ENCODE peak calls at places on chromosome 10, in five cellular contexts. J, F, V, Q and W are unnamed samples.
A peak's percentile ranks its signal among the peaks of the same experiment; 100 is the strongest.

GRCh38 chr10:71263376-71263775 is 51.0 kb downstream of the UNC5B start:
- DNase-seq in J (no peak), Q (no peak), F (no peak), V (peak; percentile 44), W (no peak)

GRCh38 chr10:20492447-20492846 is 404.7 kb downstream of the NEBL start:
- DNase-seq in V (peak; percentile 5), Q (no peak), F (no peak), J (no peak), W (no peak)

GRCh38 chr10:32131388-32131787 is 75.2 kb upstream of the KIF5B start:
- DNase-seq in Q (no peak), J (no peak), V (no peak), F (no peak), W (no peak)

GRCh38 chr10:5888843-5889623 is 660 bp downstream of the ANKRD16 start:
- DNase-seq in F (peak; percentile 66), V (peak; percentile 35), J (peak; percentile 74), Q (peak; percentile 19), W (peak; percentile 31)

GRCh38 chr10:76190871-76191270 is 759.4 kb downstream of the LRMDA start:
- DNase-seq in J (no peak), F (no peak), V (no peak), Q (no peak), W (no peak)

GRCh38 chr10:120429395-120429794 is 27.6 kb upstream of the PLPP4 start:
- DNase-seq in F (no peak), J (no peak), V (no peak), Q (no peak), W (no peak)

GRCh38 chr10:43785252-43785651 is 136.6 kb upstream of the ZNF32 start:
- DNase-seq in Q (no peak), F (no peak), V (no peak), J (no peak), W (no peak)

GRCh38 chr10:81870472-81870871 is 4.5 kb upstream of the NRG3 start:
- DNase-seq in J (no peak), V (no peak), Q (no peak), F (no peak), W (no peak)

GRCh38 chr10:4780782-4781181 is 45.2 kb upstream of the AKR1E2 start:
- DNase-seq in Q (no peak), J (no peak), F (peak; percentile 47), V (peak; percentile 66), W (no peak)

GRCh38 chr10:3312403-3312802 is 139.8 kb upstream of the PITRM1 start:
- DNase-seq in Q (no peak), J (no peak), V (no peak), F (no peak), W (no peak)

GRCh38 chr10:84432891-84433290 is 104.5 kb downstream of the CCSER2 start:
- DNase-seq in V (no peak), Q (no peak), J (no peak), F (no peak), W (no peak)

GRCh38 chr10:116027355-116027754 is 245.7 kb downstream of the GFRA1 start:
- DNase-seq in F (no peak), V (no peak), Q (no peak), J (no peak), W (no peak)

GRCh38 chr10:124296121-124296812 is 122.5 kb downstream of the OAT start:
- DNase-seq in V (no peak), Q (no peak), F (peak; percentile 22), J (no peak), W (no peak)

GRCh38 chr10:50367732-50368131 is 116.4 kb upstream of the ASAH2 start:
- DNase-seq in F (peak; percentile 63), J (no peak), V (peak; percentile 46), Q (no peak), W (peak; percentile 28)

GRCh38 chr10:82826132-82826531 is 951.1 kb downstream of the NRG3 start:
- DNase-seq in V (peak; percentile 58), J (no peak), F (peak; percentile 88), Q (no peak), W (no peak)

GRCh38 chr10:34178756-34179155 is 636.3 kb downstream of the PARD3 start:
- DNase-seq in F (no peak), Q (no peak), J (no peak), V (peak; percentile 8), W (no peak)

GRCh38 chr10:6838118-6838517 is 258.0 kb upstream of the PRKCQ start:
- DNase-seq in F (no peak), J (no peak), V (peak; percentile 6), Q (no peak), W (no peak)

GRCh38 chr10:112804036-112804435 is 146.0 kb upstream of the TCF7L2 start:
- DNase-seq in V (no peak), J (no peak), F (no peak), Q (no peak), W (no peak)

GRCh38 chr10:47346572-47347302 is 1.4 kb upstream of the RBP3 start:
- DNase-seq in J (peak; percentile 79), V (peak; percentile 23), F (no peak), Q (no peak), W (no peak)

GRCh38 chr10:104452977-104453376 is 99.3 kb downstream of the CFAP58 start:
- DNase-seq in Q (no peak), V (no peak), J (no peak), F (no peak), W (no peak)

GRCh38 chr10:132942101-132942739 is at the start of gene CFAP46:
- DNase-seq in J (peak; percentile 78), V (peak; percentile 1), F (peak; percentile 50), Q (no peak), W (no peak)

GRCh38 chr10:11879387-11880168 is 56.4 kb downstream of the PROSER2 start:
- DNase-seq in V (no peak), F (no peak), Q (no peak), J (no peak), W (no peak)

GRCh38 chr10:126867567-126868365 is 37.5 kb upstream of the DOCK1 start:
- DNase-seq in J (no peak), F (peak; percentile 98), Q (no peak), V (peak; percentile 34), W (peak; percentile 47)

GRCh38 chr10:117221156-117221711 is 19.7 kb upstream of the SLC18A2 start:
- DNase-seq in F (peak; percentile 66), Q (no peak), V (peak; percentile 96), J (peak; percentile 12), W (no peak)

GRCh38 chr10:62506371-62506770 is 132.2 kb downstream of the ZNF365 start:
- DNase-seq in Q (no peak), J (no peak), F (no peak), V (no peak), W (no peak)